ENCODE peak calls at places on chromosomes 3 and 15, in four cellular contexts. T, X, H and I are unnamed samples.

GRCh38 chr3:12613250-12613649 is 50.7 kb downstream of the RAF1 start:
- DNase-seq in T (no peak), X (no peak), H (no peak), I (no peak)

GRCh38 chr3:53170325-53171108 is 9.5 kb downstream of the PRKCD start:
- DNase-seq in T (peak), X (no peak), H (no peak), I (no peak)

GRCh38 chr3:136992091-136992490 is 34.3 kb downstream of the IL20RB start:
- DNase-seq in T (no peak), X (no peak), H (no peak), I (no peak)

GRCh38 chr3:101518421-101518871 is 5.4 kb upstream of the SENP7 start:
- DNase-seq in T (peak), X (no peak), H (no peak), I (no peak)

GRCh38 chr3:33883538-33884203 is 85.2 kb downstream of the PDCD6IP start:
- DNase-seq in T (no peak), X (no peak), H (no peak), I (no peak)

GRCh38 chr3:196969001-196969659 is 497 bp upstream of the PIGZ start:
- DNase-seq in T (no peak), X (peak), H (no peak), I (no peak)

GRCh38 chr3:183814240-183814639 is 11.1 kb downstream of the MAP6D1 start:
- DNase-seq in T (no peak), X (no peak), H (no peak), I (no peak)

GRCh38 chr3:186124618-186125017 is 15.7 kb upstream of the ETV5 start:
- DNase-seq in T (no peak), X (peak), H (no peak), I (peak)

GRCh38 chr3:147838650-147839049 is 429.5 kb downstream of the ZIC1 start:
- DNase-seq in T (no peak), X (no peak), H (no peak), I (no peak)

GRCh38 chr3:100893590-100893989 is 99.6 kb downstream of the ABI3BP start:
- DNase-seq in T (no peak), X (no peak), H (no peak), I (peak)

GRCh38 chr15:92277776-92278175 is 115.9 kb upstream of the ST8SIA2 start:
- DNase-seq in T (no peak), X (peak), H (no peak), I (peak)

GRCh38 chr3:129120254-129121004 is 1.2 kb downstream of the RAB43 start:
- DNase-seq in T (peak), X (peak), H (peak), I (peak)

GRCh38 chr3:155549087-155549486 is 195.8 kb downstream of the PLCH1 start:
- DNase-seq in T (no peak), X (no peak), H (no peak), I (no peak)

GRCh38 chr3:48000212-48000611 is 16.0 kb downstream of the MAP4 start:
- DNase-seq in T (no peak), X (no peak), H (no peak), I (no peak)

GRCh38 chr15:64623347-64624024 is 151.9 kb downstream of the RBPMS2 start:
- DNase-seq in T (peak), X (no peak), H (no peak), I (no peak)

GRCh38 chr15:40925863-40926658 is 3.1 kb upstream of the DLL4 start:
- DNase-seq in T (no peak), X (peak), H (no peak), I (no peak)

GRCh38 chr3:31434819-31435218 is 97.9 kb upstream of the STT3B start:
- DNase-seq in T (no peak), X (no peak), H (no peak), I (no peak)

GRCh38 chr3:3851621-3852323 is 52.5 kb downstream of the LRRN1 start:
- DNase-seq in T (no peak), X (no peak), H (no peak), I (no peak)

GRCh38 chr3:124800511-124801374 is 70.5 kb downstream of the UMPS start:
- DNase-seq in T (no peak), X (peak), H (peak), I (peak)

GRCh38 chr15:69662668-69663000 is 210.0 kb downstream of the RPLP1 start:
- DNase-seq in T (no peak), X (no peak), H (no peak), I (no peak)

GRCh38 chr3:7750296-7750695 is 751.3 kb upstream of the LMCD1 start:
- DNase-seq in T (no peak), X (no peak), H (no peak), I (no peak)

GRCh38 chr3:178492496-178492895 is 43.7 kb upstream of the KCNMB2 start:
- DNase-seq in T (no peak), X (no peak), H (no peak), I (no peak)

GRCh38 chr3:10473581-10474438 is 31.6 kb downstream of the ATP2B2 start:
- DNase-seq in T (no peak), X (no peak), H (no peak), I (no peak)

GRCh38 chr3:144437989-144438388 is 466.4 kb downstream of the DIPK2A start:
- DNase-seq in T (peak), X (no peak), H (no peak), I (no peak)

GRCh38 chr3:79497447-79498111 is 270.2 kb downstream of the ROBO1 start:
- DNase-seq in T (no peak), X (no peak), H (no peak), I (no peak)

GRCh38 chr15:89575146-89575655 is at the start of gene TICRR:
- DNase-seq in T (peak), X (peak), H (peak), I (peak)
- TF ChIP-seq POLR2A in T (peak), X (no peak), H (no peak), I (no peak)

GRCh38 chr3:14363379-14363778 is 39.0 kb upstream of the SLC6A6 start:
- DNase-seq in T (no peak), X (no peak), H (no peak), I (no peak)
- TF ChIP-seq CTCF in T (no peak), X (no peak), H (no peak), I (no peak)

DNA sequence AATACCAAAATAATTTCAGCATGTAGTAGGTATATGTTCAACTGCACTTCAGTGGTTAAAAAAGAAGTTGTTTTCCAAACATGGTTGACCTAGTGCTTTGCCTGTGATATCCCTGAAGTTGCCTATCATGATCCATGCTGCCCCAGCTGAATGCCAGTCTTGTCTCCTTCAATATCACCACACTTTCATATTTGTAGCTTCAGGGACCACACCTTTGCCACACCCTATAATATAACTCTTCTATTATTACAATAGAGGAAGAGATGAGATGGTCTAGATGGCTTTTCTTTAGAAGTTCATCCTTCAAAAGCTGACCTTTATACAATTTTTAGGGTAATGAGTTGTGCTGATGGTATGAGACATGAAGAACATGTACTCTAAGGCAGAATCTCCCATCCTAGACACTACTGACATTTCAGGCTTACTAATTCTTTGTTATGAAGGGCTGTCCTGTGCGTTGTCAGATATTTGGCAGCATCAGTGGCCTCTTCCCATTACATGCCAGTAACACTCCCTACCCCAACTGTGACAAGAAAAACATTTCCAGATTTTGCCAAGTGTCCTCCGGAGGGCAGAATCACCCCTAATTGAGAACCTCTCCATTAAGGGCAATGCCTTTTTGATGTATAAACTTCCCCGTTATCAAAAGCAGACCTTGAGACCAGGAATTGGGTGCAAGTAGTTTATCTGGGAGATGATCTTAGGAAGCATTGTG is 76.2 kb upstream of the PLCL2 start:
- DNase-seq in T (no peak), X (no peak), H (no peak), I (no peak)
- H3K27ac ChIP-seq in T (no peak), X (no peak), H (no peak), I (no peak)

DNA sequence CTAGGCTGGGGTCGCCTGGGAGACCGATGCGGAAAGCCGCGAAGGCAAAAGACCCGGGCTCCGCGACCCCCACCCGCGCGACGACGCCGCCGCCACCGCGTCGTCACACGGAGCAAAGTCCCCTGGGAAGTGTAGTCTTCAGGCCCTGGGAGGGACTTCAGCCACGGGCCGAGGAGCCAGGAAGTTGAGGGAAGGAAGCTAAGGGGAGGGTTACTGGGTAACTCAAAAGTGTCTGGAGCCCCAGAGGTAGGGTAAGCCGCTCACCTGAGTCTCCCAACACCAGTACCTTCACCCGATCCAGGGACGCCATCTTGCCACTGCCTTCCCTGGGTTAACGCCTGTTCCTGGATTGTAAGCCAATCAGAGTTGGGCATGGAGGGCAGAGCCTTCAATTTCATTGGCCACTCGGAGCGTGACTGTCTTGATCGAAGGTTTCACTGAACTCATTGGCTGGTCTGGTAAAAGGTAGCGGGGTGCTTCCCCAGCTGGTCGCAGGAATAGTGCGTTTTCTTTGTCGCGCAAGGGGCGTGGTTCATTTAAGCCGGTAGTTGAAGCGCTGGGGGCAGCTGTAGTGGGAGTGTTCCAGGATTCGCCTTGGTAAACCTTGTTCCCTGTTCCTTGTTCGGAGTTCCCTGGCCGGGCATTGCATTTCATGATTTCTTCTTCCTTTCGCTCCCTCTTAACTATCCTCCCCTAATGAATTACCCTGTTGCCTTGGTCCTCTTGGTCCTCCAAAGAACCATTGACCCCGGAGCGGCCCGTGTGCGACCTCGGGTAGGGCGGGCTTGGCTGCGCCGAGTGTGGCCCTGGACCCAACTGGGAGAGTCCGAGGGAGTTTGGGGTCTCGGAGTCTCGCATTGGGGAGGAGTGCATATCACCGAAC is at the start of the genes GTF2E1 and RABL3:
- DNase-seq in T (peak), X (peak), H (peak), I (peak)
- TF ChIP-seq POLR2A in T (peak), X (peak), H (peak), I (no peak)

DNA sequence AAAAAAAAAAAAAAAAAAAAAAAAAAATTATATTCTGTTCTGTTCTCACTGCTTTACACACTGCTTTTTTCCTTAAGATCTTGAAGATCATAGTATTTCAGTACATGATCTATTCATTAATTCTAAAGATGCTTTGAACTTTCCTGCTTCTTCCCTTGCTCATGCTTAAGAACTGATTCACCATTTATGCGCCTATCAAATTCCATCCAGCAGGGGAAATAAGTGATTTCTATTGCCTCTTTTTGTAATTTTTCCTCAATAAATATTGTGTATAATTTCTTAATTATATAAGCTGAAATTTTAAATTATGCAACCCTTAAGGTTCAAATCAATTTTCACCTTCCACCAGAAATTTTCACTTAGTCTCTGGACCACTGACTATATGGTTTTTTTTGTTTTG is 10.6 kb downstream of the DENND6A start:
- DNase-seq in T (no peak), X (no peak), H (no peak), I (no peak)
- TF ChIP-seq CTCF in T (no peak), X (no peak), H (no peak), I (peak)

DNA sequence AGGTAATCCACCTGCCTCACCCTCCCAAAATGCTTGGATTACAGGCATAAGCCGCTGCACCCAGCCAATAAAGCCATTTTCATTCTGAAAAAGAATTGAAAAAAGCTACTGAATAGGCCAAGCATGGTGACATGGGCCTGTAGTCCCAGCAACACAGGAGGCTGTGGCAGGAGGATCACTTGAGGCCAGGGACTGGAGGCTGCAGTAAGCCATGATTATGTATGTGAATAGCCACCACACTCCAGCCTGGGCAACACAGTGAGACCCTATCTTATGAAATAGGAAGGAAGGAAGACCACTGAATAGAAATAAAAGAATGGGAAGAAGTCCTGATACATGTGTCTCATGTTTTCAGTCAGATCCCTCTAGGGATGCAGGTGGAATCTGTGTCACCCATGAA is 36.0 kb upstream of the SEMA4B start:
- DNase-seq in T (no peak), X (no peak), H (no peak), I (no peak)
- H3K27ac ChIP-seq in T (peak), X (peak), H (no peak), I (peak)